ENCODE peak calls at places on chromosomes 7 and 10, in four cellular contexts. H is K562, Y is HepG2, B is GM12878. I is an unnamed sample.

GRCh38 chr10:30782543-30783461 is 153.2 kb upstream of the LYZL2 start:
- DNase-seq in B (peak), H (no peak), Y (no peak), I (no peak)

GRCh38 chr7:44388089-44388970 is 62.9 kb upstream of the CAMK2B start:
- DNase-seq in Y (no peak), H (no peak), B (no peak), I (no peak)

GRCh38 chr7:127598318-127598717 is 4.8 kb downstream of the FSCN3 start:
- DNase-seq in B (no peak), H (peak), Y (peak), I (peak)

GRCh38 chr7:42843209-42843800 is 68.6 kb downstream of the C7orf25 start:
- DNase-seq in H (peak), B (no peak), Y (peak), I (peak)

GRCh38 chr7:100215895-100216294 is 3.9 kb upstream of the PVRIG start:
- DNase-seq in Y (no peak), H (no peak), B (no peak), I (no peak)

GRCh38 chr7:115221484-115221883 is 299.6 kb downstream of the MDFIC start:
- DNase-seq in B (no peak), H (no peak), Y (no peak), I (no peak)

GRCh38 chr10:99266383-99266782 is 30.7 kb upstream of the HPSE2 start:
- DNase-seq in B (no peak), H (no peak), Y (no peak), I (no peak)

GRCh38 chr7:148772297-148773089 is 73.8 kb downstream of the CUL1 start:
- DNase-seq in Y (no peak), H (no peak), B (no peak), I (no peak)

GRCh38 chr7:121604627-121605296 is 208.7 kb upstream of the FAM3C start:
- DNase-seq in H (no peak), Y (peak), B (no peak), I (no peak)

GRCh38 chr7:88141025-88141424 is 78.8 kb downstream of the SRI start:
- DNase-seq in Y (no peak), H (no peak), B (no peak), I (no peak)

GRCh38 chr7:47809387-47809786 is 138.9 kb downstream of the PKD1L1 start:
- DNase-seq in B (no peak), H (no peak), Y (no peak), I (no peak)

GRCh38 chr10:624605-625334 is 64.7 kb downstream of the DIP2C start:
- DNase-seq in B (no peak), Y (peak), H (peak), I (peak)

GRCh38 chr7:7274782-7275181 is 92.4 kb downstream of the C1GALT1 start:
- DNase-seq in Y (no peak), H (no peak), B (no peak), I (no peak)

GRCh38 chr7:107638594-107638993 is 22.0 kb upstream of the SLC26A4 start:
- DNase-seq in H (no peak), Y (no peak), B (peak), I (no peak)

GRCh38 chr7:104096683-104097082 is 107.2 kb upstream of the RELN start:
- DNase-seq in Y (peak), H (peak), B (no peak), I (peak)

GRCh38 chr10:132539894-132540293 is 2.3 kb downstream of the INPP5A start:
- DNase-seq in B (no peak), Y (no peak), H (no peak), I (no peak)

GRCh38 chr7:92854501-92855238 is 18.3 kb upstream of the CDK6 start:
- DNase-seq in H (no peak), B (no peak), Y (no peak), I (no peak)

GRCh38 chr7:80498481-80499349 is 13.1 kb downstream of the GNAT3 start:
- DNase-seq in Y (no peak), B (no peak), H (no peak), I (no peak)

GRCh38 chr7:135877799-135878198 is 99.4 kb downstream of the MTPN start:
- DNase-seq in H (no peak), B (peak), Y (no peak), I (no peak)
- TF ChIP-seq FOXK2 in H (no peak), B (no peak), Y (no peak), I (no peak)

GRCh38 chr10:78977761-78978305 is 90.9 kb upstream of the ZMIZ1 start:
- DNase-seq in H (no peak), Y (peak), B (no peak), I (no peak)
- TF ChIP-seq FOXK2 in H (no peak), Y (no peak), B (no peak), I (no peak)

GRCh38 chr10:116888380-116889055 is 39.2 kb downstream of the ENO4 start:
- DNase-seq in Y (peak), H (no peak), B (no peak), I (no peak)
- TF ChIP-seq FOXK2 in Y (no peak), H (no peak), B (no peak), I (no peak)

DNA sequence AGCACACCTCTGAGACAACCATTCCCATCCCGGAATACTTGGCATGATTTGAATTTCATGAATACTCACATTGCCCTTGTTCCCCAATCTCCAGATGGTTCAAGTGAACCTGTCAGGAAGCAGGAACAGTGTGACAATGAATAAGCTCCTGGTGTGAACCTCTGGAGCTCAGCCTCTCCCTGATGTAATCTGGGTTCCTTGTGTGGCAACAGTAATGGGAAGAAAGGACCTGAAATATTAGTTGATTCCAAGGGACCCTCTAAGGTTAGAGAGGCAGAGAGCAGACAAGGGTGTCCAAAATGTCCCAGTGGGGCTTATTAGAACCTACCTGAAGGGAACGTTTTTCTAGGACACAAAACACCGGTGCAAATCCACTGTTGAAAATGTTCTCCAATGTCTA is 8.5 kb downstream of the OR2A7 start:
- DNase-seq in H (peak), B (no peak), Y (no peak), I (no peak)
- TF ChIP-seq FOXK2 in H (no peak), B (no peak), Y (no peak), I (no peak)

DNA sequence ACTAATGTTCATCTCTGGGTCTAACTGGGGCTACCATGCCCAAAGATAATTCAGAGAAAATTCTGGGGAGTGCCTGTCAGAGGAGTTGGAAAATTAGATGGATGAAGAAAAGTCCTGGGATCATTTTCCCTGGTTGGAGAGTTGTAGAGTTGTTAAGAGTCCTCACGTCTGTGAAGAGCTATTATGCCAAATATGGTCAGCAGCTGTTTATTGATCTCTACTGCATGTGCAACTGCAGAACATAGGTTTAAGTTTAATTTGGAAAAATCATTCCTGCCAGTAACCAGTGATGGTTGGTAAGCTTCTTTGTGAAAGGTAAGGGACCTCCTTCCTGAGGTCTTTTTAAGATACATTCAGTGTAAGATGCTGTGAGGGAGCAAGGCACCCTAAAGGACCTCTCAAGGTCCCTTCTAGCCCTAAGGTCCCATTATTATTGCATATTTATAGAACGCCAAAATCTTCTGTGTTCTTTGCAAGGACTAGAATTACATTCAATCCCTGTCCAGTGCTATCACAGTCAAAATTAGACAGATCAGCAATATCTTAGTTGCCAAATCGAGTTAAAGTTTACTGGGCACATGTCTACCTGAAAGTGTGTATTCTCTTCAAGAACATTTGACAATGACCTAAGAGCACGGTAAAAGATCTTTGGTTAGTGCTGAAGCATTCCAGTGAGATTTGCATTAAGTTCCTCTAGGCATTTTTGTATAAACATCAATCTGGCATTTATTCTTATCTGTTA is 62.7 kb downstream of the VTI1A start:
- DNase-seq in H (no peak), Y (no peak), B (no peak), I (no peak)
- TF ChIP-seq FOXK2 in H (no peak), Y (no peak), B (no peak), I (no peak)